ENCODE peak calls at places on chromosomes 2 and 18, in six cellular contexts. One of them, this sample, is unnamed. For H3K27me3, the result is how much of the 10 kb centered on the place peaks cover.

GRCh38 chr2:230502593-230502992 is 86.6 kb downstream of the SP100 start:
- DNase-seq in esophagus squamous epithelium: no peak
- DNase-seq in body of pancreas: no peak
- DNase-seq in DND-41: no peak
- DNase-seq in transverse colon: no peak
- DNase-seq in right lobe of liver: no peak
- DNase-seq in this sample: no peak

GRCh38 chr2:240053173-240054155 is at the start of gene OR6B3:
- DNase-seq in body of pancreas: no peak
- DNase-seq in DND-41: no peak
- DNase-seq in right lobe of liver: no peak
- DNase-seq in transverse colon: no peak
- DNase-seq in esophagus squamous epithelium: no peak
- DNase-seq in this sample: no peak

GRCh38 chr2:118442949-118443348 is 354.7 kb downstream of the INSIG2 start:
- DNase-seq in transverse colon: no peak
- DNase-seq in body of pancreas: no peak
- DNase-seq in esophagus squamous epithelium: no peak
- DNase-seq in right lobe of liver: no peak
- DNase-seq in DND-41: no peak
- DNase-seq in this sample: no peak

GRCh38 chr2:45282646-45283045 is 273.4 kb upstream of the SIX2 start:
- DNase-seq in body of pancreas: no peak
- DNase-seq in DND-41: no peak
- DNase-seq in esophagus squamous epithelium: no peak
- DNase-seq in right lobe of liver: no peak
- DNase-seq in transverse colon: no peak
- DNase-seq in this sample: no peak

GRCh38 chr2:54975175-54975574 is 75.1 kb downstream of the RTN4 start:
- DNase-seq in DND-41: no peak
- DNase-seq in body of pancreas: no peak
- DNase-seq in transverse colon: no peak
- DNase-seq in right lobe of liver: no peak
- DNase-seq in esophagus squamous epithelium: no peak
- DNase-seq in this sample: no peak

GRCh38 chr2:40341198-40341597 is 110.7 kb downstream of the SLC8A1 start:
- DNase-seq in transverse colon: no peak
- DNase-seq in body of pancreas: no peak
- DNase-seq in esophagus squamous epithelium: no peak
- DNase-seq in right lobe of liver: no peak
- DNase-seq in DND-41: no peak
- DNase-seq in this sample: no peak

GRCh38 chr2:223970343-223971128 is 13.3 kb downstream of the MRPL44 start:
- DNase-seq in body of pancreas: peak
- DNase-seq in transverse colon: no peak
- DNase-seq in esophagus squamous epithelium: no peak
- DNase-seq in right lobe of liver: no peak
- DNase-seq in DND-41: peak
- DNase-seq in this sample: no peak

GRCh38 chr18:50614838-50615237 is 55.0 kb downstream of the MAPK4 start:
- DNase-seq in body of pancreas: peak
- DNase-seq in right lobe of liver: peak
- DNase-seq in DND-41: no peak
- DNase-seq in esophagus squamous epithelium: no peak
- DNase-seq in transverse colon: no peak
- DNase-seq in this sample: no peak

GRCh38 chr2:10285578-10286198 is 17.0 kb upstream of the HPCAL1 start:
- DNase-seq in transverse colon: peak
- DNase-seq in esophagus squamous epithelium: no peak
- DNase-seq in right lobe of liver: peak
- DNase-seq in body of pancreas: peak
- DNase-seq in DND-41: no peak
- DNase-seq in this sample: peak

GRCh38 chr2:189350515-189351209 is 90.6 kb upstream of the WDR75 start:
- DNase-seq in right lobe of liver: no peak
- DNase-seq in esophagus squamous epithelium: no peak
- DNase-seq in body of pancreas: peak
- DNase-seq in DND-41: no peak
- DNase-seq in transverse colon: no peak
- DNase-seq in this sample: no peak

GRCh38 chr2:74908763-74909444 is 49.5 kb upstream of the POLE4 start:
- DNase-seq in esophagus squamous epithelium: no peak
- DNase-seq in body of pancreas: peak
- DNase-seq in DND-41: no peak
- DNase-seq in right lobe of liver: no peak
- DNase-seq in transverse colon: peak
- DNase-seq in this sample: no peak

GRCh38 chr2:233242231-233242917 is 9.1 kb upstream of the ATG16L1 start:
- DNase-seq in esophagus squamous epithelium: no peak
- DNase-seq in right lobe of liver: no peak
- DNase-seq in transverse colon: no peak
- DNase-seq in DND-41: no peak
- DNase-seq in body of pancreas: peak
- DNase-seq in this sample: peak

GRCh38 chr2:69764286-69765058 is 22.5 kb downstream of the ANXA4 start:
- DNase-seq in transverse colon: peak
- DNase-seq in right lobe of liver: no peak
- DNase-seq in DND-41: no peak
- DNase-seq in body of pancreas: no peak
- DNase-seq in esophagus squamous epithelium: no peak
- DNase-seq in this sample: no peak

GRCh38 chr18:9495916-9496540 is 20.7 kb downstream of the RALBP1 start:
- DNase-seq in body of pancreas: no peak
- DNase-seq in right lobe of liver: no peak
- DNase-seq in esophagus squamous epithelium: no peak
- DNase-seq in DND-41: no peak
- DNase-seq in transverse colon: no peak
- DNase-seq in this sample: no peak

GRCh38 chr2:106193491-106193976 is 567 bp downstream of the UXS1 start:
- DNase-seq in DND-41: no peak
- DNase-seq in right lobe of liver: peak
- DNase-seq in body of pancreas: peak
- DNase-seq in esophagus squamous epithelium: no peak
- DNase-seq in transverse colon: peak
- DNase-seq in this sample: no peak

GRCh38 chr2:7685342-7686015 is 768.3 kb downstream of the RNF144A start:
- DNase-seq in DND-41: no peak
- DNase-seq in esophagus squamous epithelium: no peak
- DNase-seq in right lobe of liver: no peak
- DNase-seq in transverse colon: no peak
- DNase-seq in body of pancreas: no peak
- DNase-seq in this sample: no peak

GRCh38 chr2:85851253-85851955 is 37.4 kb downstream of the ST3GAL5 start:
- DNase-seq in right lobe of liver: no peak
- DNase-seq in body of pancreas: no peak
- DNase-seq in transverse colon: peak
- DNase-seq in DND-41: no peak
- DNase-seq in esophagus squamous epithelium: no peak
- DNase-seq in this sample: peak

GRCh38 chr18:50090370-50091312 is 104.3 kb downstream of the MYO5B start:
- DNase-seq in DND-41: no peak
- DNase-seq in body of pancreas: no peak
- DNase-seq in transverse colon: peak
- DNase-seq in esophagus squamous epithelium: no peak
- DNase-seq in right lobe of liver: no peak
- DNase-seq in this sample: no peak

GRCh38 chr18:13369756-13370510 is 151.4 kb downstream of the LDLRAD4 start:
- DNase-seq in esophagus squamous epithelium: no peak
- DNase-seq in transverse colon: peak
- DNase-seq in right lobe of liver: no peak
- DNase-seq in body of pancreas: no peak
- DNase-seq in DND-41: no peak
- DNase-seq in this sample: no peak

GRCh38 chr2:181431674-181432073 is 25.5 kb upstream of the ITGA4 start:
- DNase-seq in DND-41: no peak
- DNase-seq in right lobe of liver: no peak
- DNase-seq in esophagus squamous epithelium: no peak
- DNase-seq in transverse colon: no peak
- DNase-seq in body of pancreas: no peak
- DNase-seq in this sample: no peak

GRCh38 chr2:200733713-200734198 is 78.0 kb upstream of the BZW1 start:
- DNase-seq in transverse colon: no peak
- DNase-seq in esophagus squamous epithelium: no peak
- DNase-seq in body of pancreas: no peak
- DNase-seq in right lobe of liver: no peak
- DNase-seq in DND-41: no peak
- DNase-seq in this sample: no peak

GRCh38 chr2:74137651-74138050 is 10.1 kb downstream of the BOLA3 start:
- DNase-seq in right lobe of liver: no peak
- DNase-seq in body of pancreas: no peak
- DNase-seq in transverse colon: no peak
- DNase-seq in esophagus squamous epithelium: no peak
- DNase-seq in DND-41: no peak
- DNase-seq in this sample: no peak

GRCh38 chr18:13558132-13558531 is 168.2 kb downstream of the FAM210A start:
- DNase-seq in right lobe of liver: no peak
- DNase-seq in DND-41: peak
- DNase-seq in esophagus squamous epithelium: no peak
- DNase-seq in transverse colon: no peak
- DNase-seq in body of pancreas: peak
- DNase-seq in this sample: peak

GRCh38 chr2:120736202-120736954 is 710 bp downstream of the GLI2 start:
- DNase-seq in right lobe of liver: no peak
- DNase-seq in body of pancreas: no peak
- DNase-seq in transverse colon: no peak
- DNase-seq in DND-41: no peak
- DNase-seq in esophagus squamous epithelium: no peak
- DNase-seq in this sample: no peak
- H3K27me3 ChIP-seq in right lobe of liver: under half
- H3K27me3 ChIP-seq in body of pancreas: under half
- H3K27me3 ChIP-seq in transverse colon: half or more
- H3K27me3 ChIP-seq in DND-41: under half
- H3K27me3 ChIP-seq in esophagus squamous epithelium: under half
- H3K27me3 ChIP-seq in this sample: half or more

GRCh38 chr2:33602216-33602830 is 3.2 kb upstream of the FAM98A start:
- DNase-seq in right lobe of liver: no peak
- DNase-seq in DND-41: no peak
- DNase-seq in transverse colon: no peak
- DNase-seq in body of pancreas: no peak
- DNase-seq in esophagus squamous epithelium: no peak
- DNase-seq in this sample: no peak

GRCh38 chr2:33598472-33599174 is 476 bp downstream of the FAM98A start:
- DNase-seq in right lobe of liver: peak
- DNase-seq in body of pancreas: peak
- DNase-seq in transverse colon: peak
- DNase-seq in esophagus squamous epithelium: peak
- DNase-seq in DND-41: peak
- DNase-seq in this sample: peak

GRCh38 chr2:33599943-33600192 is 769 bp upstream of the FAM98A start:
- DNase-seq in body of pancreas: no peak
- DNase-seq in esophagus squamous epithelium: no peak
- DNase-seq in right lobe of liver: no peak
- DNase-seq in DND-41: no peak
- DNase-seq in transverse colon: no peak
- DNase-seq in this sample: no peak

GRCh38 chr2:33597026-33597425 is 2.1 kb downstream of the FAM98A start:
- DNase-seq in transverse colon: no peak
- DNase-seq in body of pancreas: no peak
- DNase-seq in right lobe of liver: no peak
- DNase-seq in DND-41: no peak
- DNase-seq in esophagus squamous epithelium: no peak
- DNase-seq in this sample: no peak

DNA sequence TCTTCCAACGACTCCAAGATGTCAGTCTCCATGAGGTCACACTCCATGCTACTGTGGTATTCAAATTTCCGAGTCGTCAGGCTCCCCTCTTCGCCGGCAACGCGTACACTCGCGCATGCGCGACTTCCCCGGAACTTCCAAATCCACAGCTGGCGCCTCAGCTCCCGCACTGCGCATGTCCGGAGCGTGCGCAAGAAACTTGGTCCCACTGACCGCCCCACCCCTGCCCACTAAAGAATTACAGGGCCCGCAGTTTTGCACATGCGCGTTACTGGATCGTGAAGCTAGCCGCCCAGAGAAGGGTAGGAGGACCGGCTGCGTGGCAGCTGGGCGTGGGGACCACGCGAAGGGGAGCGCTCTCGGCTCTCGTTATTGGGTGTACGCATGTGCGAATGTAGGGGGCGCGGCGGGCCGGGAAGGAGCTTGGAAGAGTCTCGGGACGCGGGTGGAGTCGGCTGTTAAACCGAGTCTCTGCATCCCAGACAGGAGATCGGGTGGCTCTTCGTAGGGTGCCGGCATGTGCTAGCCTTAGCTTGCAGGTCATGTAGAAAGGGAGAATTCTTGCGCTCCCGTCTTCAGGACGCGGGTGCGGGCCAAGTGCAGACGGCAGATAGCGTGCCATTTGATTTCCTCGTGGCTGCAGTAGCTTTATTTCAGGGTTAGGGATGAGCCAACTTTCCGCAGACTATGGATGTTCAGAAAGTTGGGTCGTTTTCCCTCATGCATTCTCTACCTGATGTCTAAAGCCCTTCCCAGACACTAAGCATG is at the start of gene FAM98A:
- DNase-seq in DND-41: peak
- DNase-seq in body of pancreas: peak
- DNase-seq in right lobe of liver: peak
- DNase-seq in transverse colon: peak
- DNase-seq in esophagus squamous epithelium: peak
- DNase-seq in this sample: peak
- TF ChIP-seq CTCF in DND-41: peak
- TF ChIP-seq CTCF in body of pancreas: peak
- TF ChIP-seq CTCF in right lobe of liver: peak
- TF ChIP-seq CTCF in transverse colon: no peak
- TF ChIP-seq CTCF in esophagus squamous epithelium: no peak
- TF ChIP-seq CTCF in this sample: peak

GRCh38 chr2:191322838-191323506 is 77.8 kb downstream of the MYO1B start:
- DNase-seq in right lobe of liver: no peak
- DNase-seq in transverse colon: no peak
- DNase-seq in body of pancreas: no peak
- DNase-seq in esophagus squamous epithelium: no peak
- DNase-seq in DND-41: peak
- DNase-seq in this sample: no peak
- H3K27ac ChIP-seq in right lobe of liver: no peak
- H3K27ac ChIP-seq in transverse colon: no peak
- H3K27ac ChIP-seq in body of pancreas: no peak
- H3K27ac ChIP-seq in esophagus squamous epithelium: no peak
- H3K27ac ChIP-seq in DND-41: peak
- H3K27ac ChIP-seq in this sample: no peak

DNA sequence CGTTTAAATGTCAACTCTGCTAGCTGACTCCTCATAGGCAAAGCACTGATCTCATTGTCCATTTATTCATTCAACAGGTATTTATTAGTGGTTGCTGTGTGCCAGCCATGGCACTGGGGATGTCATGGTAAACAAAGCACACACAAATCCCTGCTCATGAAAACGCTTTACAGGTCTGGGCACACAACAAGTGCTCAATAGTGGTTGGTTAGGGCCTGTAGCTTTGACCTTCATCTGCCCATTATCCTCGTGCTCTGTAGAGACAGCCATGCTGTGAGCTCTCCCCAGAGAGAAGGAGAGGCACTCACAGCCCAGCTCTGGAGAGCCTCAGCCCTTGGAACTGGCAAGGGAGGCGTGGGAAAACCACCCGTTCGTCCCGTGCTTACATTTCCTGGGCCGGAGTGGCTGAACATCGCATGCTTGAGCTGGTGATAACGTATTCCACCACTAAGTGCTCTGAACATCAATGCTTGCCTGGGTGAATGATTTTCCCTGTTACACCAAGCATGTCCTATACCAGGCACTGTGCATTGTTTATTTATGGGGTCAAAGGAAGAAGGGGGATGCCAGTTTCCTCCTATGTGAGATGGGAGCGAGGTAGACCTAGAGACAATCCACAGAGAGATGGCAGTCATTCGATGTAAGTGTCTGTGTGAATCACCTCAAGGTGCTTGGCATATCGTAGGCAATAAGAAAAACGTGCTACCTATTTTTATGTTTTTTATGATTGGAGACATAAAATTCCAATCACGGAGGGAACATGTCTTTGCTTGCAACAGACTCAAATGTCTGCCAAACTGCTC is 75.3 kb downstream of the DDX1 start:
- DNase-seq in esophagus squamous epithelium: no peak
- DNase-seq in DND-41: no peak
- DNase-seq in right lobe of liver: no peak
- DNase-seq in transverse colon: no peak
- DNase-seq in body of pancreas: no peak
- DNase-seq in this sample: no peak
- H3K27me3 ChIP-seq in esophagus squamous epithelium: under half
- H3K27me3 ChIP-seq in DND-41: under half
- H3K27me3 ChIP-seq in right lobe of liver: under half
- H3K27me3 ChIP-seq in transverse colon: under half
- H3K27me3 ChIP-seq in body of pancreas: under half
- H3K27me3 ChIP-seq in this sample: under half